ENCODE peak calls at places on chromosome 5, in seven cellular contexts. I is tibial nerve, U is IMR-90, J is body of pancreas, F is ovary, G is heart left ventricle, B is spleen. X is an unnamed sample.

GRCh38 chr5:142484821-142485387 is 160.1 kb upstream of the SPRY4 start:
- DNase-seq in U (peak; percentile 72), J (no peak), G (no peak), I (no peak), B (no peak), F (no peak), X (no peak)

GRCh38 chr5:135829681-135830383 is 4.6 kb upstream of the SLC25A48 start:
- DNase-seq in G (no peak), B (no peak), I (no peak), J (peak; percentile 79), F (peak; percentile 57), U (peak; percentile 31), X (peak; percentile 59)

GRCh38 chr5:117559005-117559844 is 984.6 kb upstream of the SEMA6A start:
- DNase-seq in U (no peak), I (no peak), B (no peak), F (no peak), J (no peak), G (no peak), X (no peak)

GRCh38 chr5:147216552-147217154 is 18.2 kb upstream of the STK32A start:
- DNase-seq in J (no peak), I (no peak), U (no peak), B (no peak), F (no peak), G (no peak), X (no peak)

GRCh38 chr5:16727937-16728336 is 111.1 kb upstream of the RETREG1 start:
- DNase-seq in B (no peak), U (no peak), G (no peak), J (peak; percentile 83), F (no peak), I (no peak), X (peak; percentile 87)

GRCh38 chr5:122077451-122078115 is 476 bp downstream of the LOX start:
- DNase-seq in U (no peak), B (peak; percentile 78), J (peak; percentile 24), F (peak; percentile 50), I (peak; percentile 17), G (peak; percentile 68), X (no peak)

GRCh38 chr5:141758316-141758965 is 76.4 kb upstream of the ARAP3 start:
- DNase-seq in B (no peak), G (peak; percentile 49), I (no peak), J (no peak), F (no peak), U (no peak), X (no peak)

GRCh38 chr5:90747175-90747574 is 188.6 kb downstream of the ADGRV1 start:
- DNase-seq in B (no peak), J (no peak), G (no peak), F (no peak), U (no peak), I (no peak), X (no peak)

GRCh38 chr5:62937661-62938558 is 359.3 kb downstream of the LRRC70 start:
- DNase-seq in U (peak; percentile 3), G (no peak), J (no peak), B (no peak), F (no peak), I (no peak), X (no peak)

GRCh38 chr5:9829621-9830020 is 199.5 kb upstream of the TAS2R1 start:
- DNase-seq in I (no peak), B (no peak), J (no peak), U (no peak), G (no peak), F (no peak), X (no peak)

GRCh38 chr5:32909207-32909606 is 198.1 kb downstream of the NPR3 start:
- DNase-seq in B (no peak), G (no peak), U (peak; percentile 63), I (no peak), F (no peak), J (no peak), X (no peak)

GRCh38 chr5:143506881-143507552 is 103.5 kb upstream of the NR3C1 start:
- DNase-seq in J (peak; percentile 56), I (no peak), F (no peak), G (no peak), U (peak; percentile 95), B (no peak), X (no peak)

GRCh38 chr5:4015709-4016108 is 420.1 kb downstream of the IRX1 start:
- DNase-seq in I (no peak), B (no peak), F (no peak), G (no peak), U (no peak), J (no peak), X (no peak)

GRCh38 chr5:69231851-69232250 is 2.8 kb upstream of the CDK7 start:
- DNase-seq in B (no peak), F (no peak), I (no peak), G (no peak), U (no peak), J (no peak), X (no peak)

GRCh38 chr5:150486402-150487198 is 21.3 kb upstream of the NDST1 start:
- DNase-seq in F (peak; percentile 77), B (peak; percentile 89), J (peak; percentile 87), I (peak; percentile 48), U (peak; percentile 48), G (peak; percentile 73), X (no peak)

GRCh38 chr5:103259705-103260355 is 1.3 kb downstream of the MACIR start:
- DNase-seq in J (no peak), F (no peak), I (no peak), U (peak; percentile 23), B (no peak), G (peak; percentile 71), X (no peak)

GRCh38 chr5:116765441-116765840 is 190.8 kb upstream of the SEMA6A start:
- DNase-seq in I (no peak), U (no peak), G (no peak), J (peak; percentile 26), F (no peak), B (no peak), X (no peak)

GRCh38 chr5:150464554-150465012 is 15.0 kb upstream of the RPS14 start:
- DNase-seq in F (peak; percentile 79), B (no peak), J (no peak), U (no peak), I (no peak), G (no peak), X (no peak)

DNA sequence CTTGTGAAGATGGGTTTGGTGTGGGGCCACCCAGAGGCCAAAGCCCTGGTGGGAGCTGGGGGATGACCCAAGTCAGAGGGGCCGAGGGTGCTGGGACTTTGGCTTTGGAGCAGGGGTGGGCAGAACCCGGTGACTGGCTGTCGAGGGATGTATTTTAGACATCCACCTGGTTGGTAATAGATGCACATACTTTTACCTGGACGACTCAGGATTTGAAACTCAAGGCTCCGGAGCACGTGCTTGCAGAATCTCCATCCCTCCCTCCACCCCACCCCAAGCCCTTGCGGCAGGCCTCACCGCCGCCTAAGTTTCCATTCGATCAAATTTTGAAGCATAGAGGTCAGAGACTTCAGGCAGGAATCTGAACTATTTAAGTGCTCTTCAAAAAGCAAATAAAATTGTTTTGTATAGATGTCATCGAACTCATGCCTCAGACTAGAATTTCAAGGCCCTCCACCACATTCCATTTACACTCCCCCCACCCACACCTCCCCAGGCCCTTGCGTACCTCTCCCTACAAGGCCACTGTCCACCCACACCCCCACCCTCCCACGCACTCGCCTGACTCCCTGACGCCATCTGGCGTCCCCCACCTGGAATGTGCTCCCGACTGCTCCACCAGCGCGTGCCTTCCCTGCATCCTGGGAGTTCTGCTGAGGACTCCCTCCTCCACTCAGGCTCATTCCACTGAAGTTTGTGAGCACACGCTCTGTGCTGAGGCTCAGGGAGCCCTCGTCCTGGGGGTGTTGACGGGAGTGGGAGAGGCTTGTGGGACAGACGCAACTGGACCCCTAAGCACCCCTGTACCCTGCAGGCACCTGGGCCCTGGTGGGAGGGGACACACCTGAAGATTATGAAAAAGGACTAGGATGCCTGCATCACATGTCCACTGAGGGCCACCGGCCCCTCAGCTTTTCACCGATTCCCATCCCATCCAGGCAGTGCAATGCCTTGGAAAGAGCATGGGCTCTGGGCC is 56.4 kb upstream of the RPL26L1 start:
- DNase-seq in F (peak; percentile 93), G (peak; percentile 86), J (peak; percentile 79), I (peak; percentile 66), B (no peak), U (peak; percentile 99), X (no peak)
- TF ChIP-seq CTCF in F (peak; percentile 23), G (peak; percentile 58), J (peak; percentile 45), I (peak; percentile 51), B (peak; percentile 28), U (peak; percentile 64), X (no peak)

DNA sequence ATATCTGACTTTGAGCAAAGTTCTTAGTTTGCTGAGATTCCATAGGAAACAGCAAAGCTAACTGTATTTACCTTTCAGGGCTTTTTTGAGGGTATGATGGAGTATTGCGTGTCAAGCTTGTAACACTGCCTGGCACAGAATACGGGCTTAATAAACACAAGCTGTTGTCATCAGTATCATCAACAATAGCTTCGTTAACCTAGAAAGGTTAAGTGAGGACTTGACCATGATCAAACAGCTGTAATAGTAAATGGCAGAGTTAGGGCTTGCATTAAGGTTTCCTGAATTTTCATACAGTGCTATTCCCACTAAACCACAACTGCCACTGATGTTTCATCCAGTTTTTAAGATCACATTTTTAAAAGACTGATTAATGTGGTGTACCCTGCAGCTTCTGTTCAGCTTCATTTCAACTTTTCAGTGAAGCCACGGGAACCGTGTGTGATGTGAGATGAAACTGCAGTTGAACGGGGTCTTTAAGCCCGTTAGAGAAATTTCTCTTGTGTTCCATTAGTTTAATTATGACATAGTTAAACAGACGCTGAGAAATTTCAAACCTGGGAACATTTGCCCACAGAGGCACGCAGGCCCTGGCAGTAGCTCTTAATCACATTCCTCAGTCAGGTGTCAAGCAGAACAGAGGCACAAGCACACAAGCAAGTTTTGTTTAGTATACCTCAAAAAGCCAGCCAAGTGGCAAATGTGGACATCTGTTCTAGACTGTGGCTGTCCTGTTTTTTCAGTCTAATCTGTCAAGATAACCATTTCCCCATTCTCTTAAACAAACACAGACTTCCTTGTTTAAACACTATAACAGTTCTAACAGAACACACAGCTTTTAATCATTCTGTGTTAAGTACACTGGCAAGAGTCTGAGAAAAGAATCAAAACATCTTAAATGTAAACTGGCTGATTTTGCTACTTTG is 147.1 kb downstream of the ZNF608 start:
- DNase-seq in I (no peak), B (no peak), U (peak; percentile 61), F (no peak), J (peak; percentile 84), G (no peak), X (no peak)
- H3K4me3 ChIP-seq in I (no peak overlapping the region), B (no peak overlapping the region), U (no peak overlapping the region), F (no peak overlapping the region), J (no peak overlapping the region), G (no peak overlapping the region), X (no peak overlapping the region)

GRCh38 chr5:179803651-179804598 is 2.7 kb downstream of the MGAT4B start:
- DNase-seq in F (peak; percentile 36), G (peak; percentile 52), U (peak; percentile 41), I (no peak), J (no peak), B (peak; percentile 81), X (peak; percentile 88)
- TF ChIP-seq POLR2A in F (no peak), G (no peak), U (no peak), I (no peak), J (no peak), B (no peak), X (no peak)

DNA sequence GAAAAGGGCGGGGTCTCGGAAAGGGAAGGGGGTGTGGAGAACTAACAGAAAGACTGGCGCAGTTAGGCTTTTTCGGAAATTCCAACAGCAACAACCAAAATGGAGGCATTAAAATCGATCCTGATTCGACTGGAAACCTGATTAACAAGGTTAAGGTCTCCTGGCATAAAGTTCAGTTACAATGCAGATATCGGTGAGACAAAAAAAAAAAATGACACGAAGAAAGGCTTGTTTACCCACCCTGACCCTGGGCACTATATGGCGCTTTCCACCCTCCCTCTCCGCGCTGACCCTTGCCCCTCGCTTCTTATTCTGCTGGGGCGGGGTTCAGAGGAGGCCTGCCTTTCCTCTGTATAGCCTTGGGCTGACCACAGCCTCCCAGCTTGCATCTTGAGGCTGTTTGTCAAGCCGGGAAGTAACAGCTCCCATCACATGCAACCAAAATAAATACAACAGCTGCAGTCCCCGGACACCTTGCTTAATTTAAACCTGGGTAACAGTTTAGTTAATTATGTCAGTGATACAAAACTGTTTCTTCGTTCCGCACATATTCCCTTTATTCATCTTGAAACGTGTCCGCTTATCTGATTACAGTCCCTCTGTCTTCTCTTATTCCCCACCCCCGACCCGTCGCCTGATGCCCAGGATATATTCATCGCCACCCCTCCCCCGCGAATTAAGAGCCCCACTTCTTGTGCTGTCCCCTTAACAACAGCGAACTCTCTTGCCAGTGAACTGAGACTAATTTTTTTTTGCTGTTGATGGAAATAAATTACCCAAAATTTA is 808 bp upstream of the PJA2 start:
- DNase-seq in U (peak; percentile 75), B (peak; percentile 93), I (peak; percentile 58), F (peak; percentile 82), G (peak; percentile 82), J (peak; percentile 82), X (peak; percentile 75)
- TF ChIP-seq CTCF in U (no peak), B (no peak), I (no peak), F (no peak), G (no peak), J (no peak), X (no peak)